ENCODE peak calls at places on chromosome 16, in seven cellular contexts. K is stimulated activated CD8-positive, alpha-beta memory T cell treated with anti-CD3 and anti-CD28 coated beads, Interleukin-2, amount 100 ng/mL, for 1 hour; V is prostate gland; I is stimulated activated CD4-positive, alpha-beta T cell treated with anti-CD3 and anti-CD28 coated beads, Interleukin-4, amount 100 ng/mL, for 4 hours; L is iPS-NIHi11; N is H54; Y is LoVo. G is an unnamed sample.

GRCh38 chr16:49698931-49699715 is 156.8 kb downstream of the ZNF423 start:
- DNase-seq in K (no peak), V (no peak), I (no peak), L (no peak), N (no peak), Y (no peak), G (no peak)

GRCh38 chr16:88352261-88353200 is 30.2 kb upstream of the ZNF469 start:
- DNase-seq in K (no peak), V (no peak), I (no peak), L (no peak), N (no peak), Y (no peak), G (no peak)

GRCh38 chr16:86996081-86996480 is 321.1 kb downstream of the C16orf95 start:
- DNase-seq in K (no peak), V (no peak), I (no peak), L (no peak), N (no peak), Y (no peak), G (no peak)

GRCh38 chr16:56506941-56507340 is 12.9 kb downstream of the BBS2 start:
- DNase-seq in K (no peak), V (no peak), I (no peak), L (no peak), N (no peak), Y (no peak), G (no peak)

GRCh38 chr16:87762071-87762571 is 3.7 kb downstream of the KLHDC4 start:
- DNase-seq in K (no peak), V (peak), I (no peak), L (no peak), N (no peak), Y (no peak), G (no peak)

GRCh38 chr16:85369741-85370528 is 243.2 kb upstream of the GSE1 start:
- DNase-seq in K (peak), V (peak), I (peak), L (peak), N (peak), Y (no peak), G (no peak)

GRCh38 chr16:79261461-79261860 is 339.1 kb downstream of the MAF start:
- DNase-seq in K (no peak), V (no peak), I (peak), L (peak), N (peak), Y (no peak), G (no peak)

GRCh38 chr16:31471875-31472558 is at the start of gene TGFB1I1:
- DNase-seq in K (no peak), V (no peak), I (no peak), L (peak), N (peak), Y (peak), G (no peak)

GRCh38 chr16:17777461-17777863 is 306.7 kb upstream of the XYLT1 start:
- DNase-seq in K (no peak), V (no peak), I (no peak), L (no peak), N (no peak), Y (no peak), G (no peak)

GRCh38 chr16:67961551-67961957 is 6.9 kb downstream of the SLC12A4 start:
- DNase-seq in K (no peak), V (peak), I (no peak), L (no peak), N (no peak), Y (no peak), G (peak)

GRCh38 chr16:28985611-28986041 is 774 bp downstream of the LAT start:
- DNase-seq in K (no peak), V (no peak), I (no peak), L (no peak), N (no peak), Y (no peak), G (no peak)

GRCh38 chr16:1708768-1709180 is 2.8 kb downstream of the MAPK8IP3 start:
- DNase-seq in K (no peak), V (no peak), I (no peak), L (no peak), N (no peak), Y (no peak), G (no peak)

GRCh38 chr16:66525396-66526180 is 24.3 kb downstream of the TK2 start:
- DNase-seq in K (no peak), V (no peak), I (no peak), L (no peak), N (no peak), Y (no peak), G (no peak)

GRCh38 chr16:68991075-68991474 is 114.4 kb upstream of the HAS3 start:
- DNase-seq in K (no peak), V (no peak), I (no peak), L (no peak), N (no peak), Y (no peak), G (no peak)

GRCh38 chr16:7161886-7162285 is 170.8 kb upstream of the RBFOX1 start:
- DNase-seq in K (no peak), V (no peak), I (no peak), L (no peak), N (no peak), Y (no peak), G (no peak)

G was measured in DMS153.